ENCODE peak calls at places on chromosomes 3 and 15, in nine cellular contexts. L is K562; C is tibial artery; B is hepatocyte; X is brain microvascular endothelial cell; W is transverse colon; F is CD8-positive, alpha-beta T cell; T is stomach; R is body of pancreas. J is an unnamed sample.

GRCh38 chr15:40118473-40118872 is 9.8 kb upstream of the BMF start:
- DNase-seq in T (no peak), R (no peak), X (no peak), B (no peak), W (no peak), L (no peak), C (no peak), F (no peak), J (no peak)

GRCh38 chr15:56934269-56934668 is 15.8 kb downstream of the TCF12 start:
- DNase-seq in X (peak; percentile 26), C (no peak), R (no peak), F (no peak), L (no peak), B (no peak), T (no peak), W (no peak), J (no peak)

GRCh38 chr3:136630911-136631310 is 121.3 kb downstream of the STAG1 start:
- DNase-seq in X (no peak), W (no peak), T (no peak), L (no peak), C (no peak), R (no peak), B (no peak), F (no peak), J (no peak)

GRCh38 chr15:65580287-65580686 is 30.6 kb downstream of the INTS14 start:
- DNase-seq in L (no peak), T (no peak), R (no peak), B (peak; percentile 31), F (no peak), W (no peak), X (peak; percentile 64), C (no peak), J (no peak)

GRCh38 chr15:28026764-28027713 is 72.1 kb downstream of the OCA2 start:
- DNase-seq in T (no peak), L (peak; percentile 71), R (no peak), B (no peak), F (no peak), W (no peak), C (no peak), X (no peak), J (peak; percentile 27)

GRCh38 chr3:37545479-37545878 is 316.2 kb upstream of the CTDSPL start:
- DNase-seq in B (no peak), F (no peak), X (no peak), W (no peak), R (no peak), C (no peak), T (no peak), L (peak; percentile 46), J (no peak)

GRCh38 chr3:94159062-94159726 is 96.3 kb downstream of the NSUN3 start:
- DNase-seq in X (peak; percentile 80), R (no peak), L (no peak), C (no peak), B (peak; percentile 62), T (no peak), F (no peak), W (no peak), J (no peak)

GRCh38 chr3:34212671-34213070 is 414.2 kb downstream of the PDCD6IP start:
- DNase-seq in B (peak; percentile 16), T (peak; percentile 71), R (peak; percentile 39), F (no peak), W (no peak), C (peak; percentile 81), L (no peak), X (no peak), J (peak; percentile 56)

GRCh38 chr3:49712166-49712565 is 7.3 kb downstream of the AMIGO3 start:
- DNase-seq in T (no peak), B (no peak), C (no peak), L (no peak), X (no peak), R (no peak), F (no peak), W (no peak), J (no peak)

GRCh38 chr3:182861345-182861744 is 68.0 kb downstream of the ATP11B start:
- DNase-seq in W (no peak), C (no peak), R (no peak), L (peak; percentile 36), T (no peak), B (no peak), F (no peak), X (no peak), J (no peak)

GRCh38 chr15:47993051-47993450 is 127.7 kb upstream of the SLC24A5 start:
- DNase-seq in X (no peak), W (no peak), L (no peak), C (no peak), B (no peak), R (no peak), F (no peak), T (no peak), J (no peak)

GRCh38 chr15:42038401-42038800 is 17.6 kb upstream of the PLA2G4E start:
- DNase-seq in T (no peak), W (no peak), L (no peak), C (no peak), R (no peak), F (no peak), B (no peak), X (no peak), J (no peak)
- H3K27ac ChIP-seq in T (no peak overlapping the region), W (no peak overlapping the region), L (no peak overlapping the region), C (no peak overlapping the region), R (no peak overlapping the region), F (no peak overlapping the region), B (no peak overlapping the region), X (no peak overlapping the region), J (no peak overlapping the region)

GRCh38 chr3:55875137-55875536 is 388.0 kb upstream of the WNT5A start:
- DNase-seq in C (no peak), W (no peak), T (no peak), F (no peak), R (no peak), L (no peak), B (no peak), X (no peak), J (no peak)

GRCh38 chr3:55873523-55874254 is 386.6 kb upstream of the WNT5A start:
- DNase-seq in C (no peak), X (peak; percentile 54), B (no peak), L (no peak), R (no peak), W (no peak), F (no peak), T (no peak), J (no peak)

GRCh38 chr3:55868347-55868746 is 381.2 kb upstream of the WNT5A start:
- DNase-seq in B (no peak), F (no peak), L (no peak), C (no peak), X (no peak), T (no peak), R (no peak), W (no peak), J (no peak)

DNA sequence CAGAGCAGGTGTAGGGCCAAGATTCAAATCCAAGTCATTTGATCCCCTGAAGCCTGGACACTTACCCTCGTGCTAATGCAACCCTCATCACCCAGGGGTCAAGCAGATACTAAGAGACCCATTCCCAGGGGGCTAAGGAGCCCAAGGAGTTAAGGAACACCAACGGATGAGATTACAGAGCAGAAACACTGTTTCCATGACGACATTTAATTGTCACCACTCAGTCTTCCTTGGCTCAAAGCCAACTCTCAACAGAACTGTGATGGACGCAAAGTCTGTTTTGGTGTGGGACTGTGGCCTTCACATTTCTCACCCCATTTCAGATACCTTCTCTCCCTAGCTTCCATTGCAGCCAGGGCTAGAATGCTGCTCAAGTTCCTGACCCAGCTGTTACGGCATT is 383.5 kb upstream of the WNT5A start:
- DNase-seq in T (no peak), B (no peak), W (no peak), C (no peak), L (no peak), X (no peak), R (no peak), F (no peak), J (no peak)
- TF ChIP-seq CTCF in T (no peak), B (no peak), W (no peak), C (no peak), L (no peak), X (no peak), R (no peak), F (no peak), J (no peak)

GRCh38 chr3:71759401-71759800 is 5.7 kb downstream of the GPR27 start:
- DNase-seq in B (no peak), C (no peak), X (no peak), W (no peak), F (no peak), R (no peak), L (no peak), T (no peak), J (no peak)

GRCh38 chr3:71752911-71753715 is 542 bp upstream of the GPR27 start:
- DNase-seq in B (no peak), X (no peak), L (no peak), T (no peak), W (no peak), R (no peak), C (no peak), F (no peak), J (no peak)

GRCh38 chr3:71751602-71752001 is 2.1 kb upstream of the GPR27 start:
- DNase-seq in T (no peak), R (no peak), W (no peak), L (no peak), X (no peak), F (no peak), C (no peak), B (no peak), J (no peak)

GRCh38 chr3:71754610-71755253 is 1.1 kb downstream of the GPR27 start:
- DNase-seq in T (no peak), W (no peak), X (no peak), F (no peak), B (no peak), C (no peak), L (no peak), R (no peak), J (no peak)

GRCh38 chr3:71753716-71754609 is at the start of gene GPR27:
- DNase-seq in C (no peak), L (no peak), R (peak; percentile 36), X (no peak), W (no peak), T (no peak), F (no peak), B (peak; percentile 67), J (no peak)
- H3K27me3 ChIP-seq in C (peaks cover 35% of the 10 kb centered on the region), L (peaks cover 5% of the 10 kb centered on the region), R (no peaks in the 10 kb centered on the region), X (peaks cover 62% of the 10 kb centered on the region), W (peaks cover 49% of the 10 kb centered on the region), T (no peaks in the 10 kb centered on the region), F (peaks cover 15% of the 10 kb centered on the region), B (peaks cover 68% of the 10 kb centered on the region), J (no peaks in the 10 kb centered on the region)

GRCh38 chr15:70680817-70681216 is 82.5 kb downstream of the UACA start:
- DNase-seq in L (no peak), W (no peak), T (no peak), F (no peak), C (no peak), B (no peak), X (no peak), R (no peak), J (no peak)
- H3K27ac ChIP-seq in L (no peak overlapping the region), W (no peak overlapping the region), T (no peak overlapping the region), F (no peak overlapping the region), C (no peak overlapping the region), B (no peak overlapping the region), X (no peak overlapping the region), R (no peak overlapping the region), J (no peak overlapping the region)